ENCODE peak calls at places on chromosomes 6 and 20, in ten cellular contexts. N is epithelial cell of proximal tubule, C is pancreas, T is mammary epithelial cell, V is OCI-LY7, X is A673, Q is psoas muscle, W is fibroblast of the aortic adventitia, U is AG09309, E is GM23248. Z is an unnamed sample.

GRCh38 chr6:25295651-25296050 is 16.5 kb downstream of the CARMIL1 start:
- DNase-seq in N (no peak), C (no peak), T (peak), V (no peak), X (no peak), Q (no peak), W (peak), U (no peak), E (peak), Z (no peak)

GRCh38 chr20:11738852-11739251 is 178.8 kb upstream of the BTBD3 start:
- DNase-seq in N (no peak), C (no peak), T (peak), V (no peak), X (no peak), Q (no peak), W (no peak), U (no peak), E (no peak), Z (no peak)

GRCh38 chr6:49342410-49342809 is 120.6 kb downstream of the MMUT start:
- DNase-seq in N (no peak), C (no peak), T (no peak), V (no peak), X (no peak), Q (no peak), W (no peak), U (no peak), E (no peak), Z (no peak)

GRCh38 chr20:10761786-10762185 is 88.0 kb upstream of the JAG1 start:
- DNase-seq in N (no peak), C (no peak), T (no peak), V (no peak), X (no peak), Q (no peak), W (peak), U (no peak), E (no peak), Z (no peak)

GRCh38 chr6:33642897-33643296 is 21.8 kb downstream of the ITPR3 start:
- DNase-seq in N (no peak), C (no peak), T (no peak), V (no peak), X (no peak), Q (no peak), W (no peak), U (no peak), E (no peak), Z (no peak)

GRCh38 chr6:63640062-63640461 is 4.5 kb downstream of the PHF3 start:
- DNase-seq in N (peak), C (no peak), T (peak), V (no peak), X (no peak), Q (no peak), W (peak), U (peak), E (peak), Z (no peak)

GRCh38 chr20:60804240-60804917 is 447.7 kb upstream of the CDH4 start:
- DNase-seq in N (no peak), C (no peak), T (no peak), V (no peak), X (no peak), Q (no peak), W (no peak), U (no peak), E (no peak), Z (no peak)

GRCh38 chr6:4664117-4664626 is 112.0 kb upstream of the CDYL start:
- DNase-seq in N (no peak), C (no peak), T (no peak), V (no peak), X (no peak), Q (peak), W (peak), U (peak), E (peak), Z (no peak)

GRCh38 chr6:56292505-56293181 is 45.3 kb upstream of the COL21A1 start:
- DNase-seq in N (peak), C (no peak), T (peak), V (peak), X (peak), Q (no peak), W (peak), U (peak), E (peak), Z (no peak)

GRCh38 chr6:129370268-129370916 is 339.6 kb downstream of the ARHGAP18 start:
- DNase-seq in N (no peak), C (no peak), T (peak), V (peak), X (peak), Q (no peak), W (peak), U (peak), E (peak), Z (no peak)

GRCh38 chr6:41813956-41814355 is 26.5 kb downstream of the TOMM6 start:
- DNase-seq in N (no peak), C (no peak), T (no peak), V (no peak), X (no peak), Q (no peak), W (no peak), U (no peak), E (no peak), Z (no peak)

GRCh38 chr20:48224531-48224930 is 439.2 kb upstream of the SULF2 start:
- DNase-seq in N (no peak), C (no peak), T (no peak), V (no peak), X (no peak), Q (no peak), W (peak), U (no peak), E (peak), Z (no peak)

GRCh38 chr6:14222956-14223355 is 105.4 kb downstream of the CD83 start:
- DNase-seq in N (no peak), C (no peak), T (no peak), V (no peak), X (no peak), Q (no peak), W (no peak), U (no peak), E (no peak), Z (no peak)

GRCh38 chr20:18808712-18809111 is 4.9 kb upstream of the SCP2D1 start:
- DNase-seq in N (no peak), C (no peak), T (no peak), V (peak), X (no peak), Q (no peak), W (no peak), U (no peak), E (no peak), Z (no peak)

GRCh38 chr20:57851025-57851682 is 141.3 kb upstream of the PMEPA1 start:
- DNase-seq in N (no peak), C (no peak), T (no peak), V (no peak), X (no peak), Q (no peak), W (no peak), U (no peak), E (no peak), Z (no peak)

GRCh38 chr20:1267161-1267560 is 1.1 kb downstream of the SNPH start:
- DNase-seq in N (no peak), C (no peak), T (no peak), V (no peak), X (no peak), Q (no peak), W (no peak), U (no peak), E (peak), Z (no peak)

GRCh38 chr20:44247131-44247571 is at the start of gene GDAP1L1:
- DNase-seq in N (no peak), C (no peak), T (no peak), V (no peak), X (no peak), Q (no peak), W (no peak), U (no peak), E (peak), Z (no peak)
- H3K4me3 ChIP-seq in N (no peak), C (peak), T (no peak), V (no peak), X (no peak), Q (peak), W (no peak), U (peak), E (no peak), Z (no peak)

DNA sequence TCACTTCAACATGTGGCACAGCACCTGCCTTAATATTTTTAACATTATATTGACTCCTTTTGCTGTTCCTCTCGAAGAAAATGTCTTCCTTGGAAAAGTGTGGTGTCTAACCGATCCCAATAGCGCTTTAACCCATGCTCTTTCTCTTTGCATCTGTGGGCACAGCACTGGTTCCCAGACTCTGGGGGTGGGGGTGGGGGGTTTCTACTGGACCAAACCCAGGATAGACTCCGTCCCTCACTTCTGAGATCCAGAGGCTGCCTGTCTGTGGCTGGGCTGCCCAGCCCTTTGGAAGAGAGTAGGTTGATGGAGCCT is 3.9 kb upstream of the ZNF292 start:
- DNase-seq in N (no peak), C (no peak), T (no peak), V (no peak), X (no peak), Q (no peak), W (no peak), U (no peak), E (no peak), Z (no peak)
- H3K4me3 ChIP-seq in N (peak), C (peak), T (peak), V (peak), X (peak), Q (peak), W (peak), U (peak), E (peak), Z (peak)

DNA sequence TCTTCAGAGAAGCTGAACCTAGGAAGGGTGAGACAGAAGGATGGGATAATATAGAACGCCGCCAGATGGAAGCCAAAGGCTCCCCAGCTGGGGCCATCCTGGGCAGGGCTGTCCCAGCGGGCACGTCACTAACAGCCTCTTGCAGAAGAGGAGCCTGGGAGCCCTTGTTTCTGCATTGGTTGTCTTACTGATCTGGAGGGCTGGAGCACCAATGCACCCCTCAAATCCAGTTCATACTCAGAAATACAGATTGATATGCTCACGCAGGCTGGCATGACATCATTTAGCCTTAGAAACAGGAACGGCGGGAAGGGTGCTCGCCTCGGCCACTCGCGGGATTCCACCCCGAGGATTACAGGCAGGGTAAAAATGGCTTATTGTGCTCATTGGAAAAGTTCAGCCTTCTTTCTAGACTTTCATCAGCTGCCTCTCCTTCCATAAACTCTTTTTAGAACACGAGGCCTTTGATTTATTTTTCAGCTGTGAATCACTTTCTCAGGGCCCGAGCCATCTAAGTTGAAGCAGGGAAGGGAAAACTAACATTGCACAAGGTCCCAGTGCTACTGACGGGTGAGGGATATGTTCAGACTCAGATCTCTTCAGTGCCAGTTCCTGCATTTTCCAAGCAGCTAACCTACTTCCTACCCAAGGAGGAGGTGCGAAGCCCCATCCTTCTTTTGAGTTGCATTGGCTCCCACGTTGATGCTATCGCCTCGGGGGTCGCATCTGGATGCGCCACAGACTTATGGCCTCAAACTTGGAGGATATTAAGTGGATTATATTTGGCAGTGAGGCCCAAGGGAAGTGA is 82.3 kb downstream of the GMPR start:
- DNase-seq in N (no peak), C (no peak), T (no peak), V (no peak), X (no peak), Q (peak), W (no peak), U (no peak), E (peak), Z (no peak)
- H3K4me3 ChIP-seq in N (no peak), C (no peak), T (no peak), V (no peak), X (peak), Q (peak), W (no peak), U (no peak), E (peak), Z (no peak)

DNA sequence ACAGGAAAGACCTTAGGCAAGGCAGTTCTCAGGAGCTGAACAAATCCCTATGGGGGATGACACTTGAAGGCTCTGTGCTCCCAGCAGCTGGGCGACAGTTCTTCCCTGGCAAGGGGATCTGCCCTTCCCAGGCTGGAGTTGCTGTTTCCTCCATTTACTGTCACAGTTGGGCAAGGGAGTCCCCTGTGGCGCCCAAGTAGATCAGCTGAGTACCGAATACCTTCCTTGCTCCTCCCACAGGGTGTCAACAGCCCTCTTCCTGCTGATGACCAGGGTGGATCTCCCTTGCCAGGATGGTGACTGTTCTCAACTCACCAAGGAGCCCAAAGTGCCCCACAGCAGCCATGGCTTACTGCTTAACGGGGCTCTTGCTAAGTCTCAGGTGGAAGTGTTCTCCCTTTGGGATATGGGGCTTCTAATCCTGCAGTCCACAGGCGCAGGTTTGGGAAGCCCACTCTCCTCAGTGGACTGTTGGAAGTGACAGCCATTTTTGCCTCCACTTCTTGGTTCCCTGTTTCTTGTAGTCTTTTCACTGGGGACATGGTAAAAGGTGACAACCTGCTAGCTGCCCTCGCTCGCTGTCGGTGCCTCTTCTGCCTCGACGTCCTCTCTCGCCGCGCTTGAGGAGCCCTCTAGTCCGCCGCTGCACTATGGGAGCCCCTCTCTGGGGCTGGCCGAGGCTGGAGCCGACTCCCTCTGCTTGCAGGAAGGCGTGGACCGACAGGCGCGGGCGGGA is 5.7 kb upstream of the PSMG4 start:
- DNase-seq in N (no peak), C (no peak), T (no peak), V (no peak), X (no peak), Q (no peak), W (no peak), U (no peak), E (peak), Z (peak)
- H3K4me3 ChIP-seq in N (no peak), C (no peak), T (no peak), V (no peak), X (no peak), Q (no peak), W (no peak), U (no peak), E (no peak), Z (no peak)

DNA sequence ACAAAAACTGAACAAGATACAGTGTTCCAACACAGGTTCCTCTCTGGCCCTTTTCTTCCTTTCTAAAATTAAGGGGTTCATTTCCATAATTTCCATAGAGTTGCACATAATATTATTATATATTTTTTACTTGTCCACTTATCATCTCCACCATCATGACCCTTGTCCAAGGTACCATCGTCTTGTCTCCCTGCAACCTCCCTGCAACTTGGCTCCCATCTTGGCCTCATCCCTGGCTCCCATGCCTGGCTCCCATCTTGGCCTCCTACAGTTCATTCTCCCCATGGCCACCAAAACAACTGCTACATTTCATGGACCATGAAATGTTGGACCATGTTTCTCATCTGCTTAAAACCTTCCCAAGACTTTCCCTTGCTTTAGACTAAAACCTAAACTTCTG is 3.1 kb upstream of the KCNB1 start:
- DNase-seq in N (no peak), C (no peak), T (no peak), V (no peak), X (no peak), Q (no peak), W (no peak), U (no peak), E (no peak), Z (no peak)
- H3K4me3 ChIP-seq in N (no peak), C (no peak), T (no peak), V (no peak), X (no peak), Q (no peak), W (no peak), U (no peak), E (no peak), Z (no peak)

GRCh38 chr6:103105686-103106085 is 1712.2 kb downstream of the GRIK2 start:
- DNase-seq in N (no peak), C (no peak), T (no peak), V (no peak), X (no peak), Q (no peak), W (no peak), U (no peak), E (no peak), Z (no peak)
- H3K4me3 ChIP-seq in N (no peak), C (no peak), T (no peak), V (no peak), X (no peak), Q (no peak), W (no peak), U (no peak), E (no peak), Z (no peak)

DNA sequence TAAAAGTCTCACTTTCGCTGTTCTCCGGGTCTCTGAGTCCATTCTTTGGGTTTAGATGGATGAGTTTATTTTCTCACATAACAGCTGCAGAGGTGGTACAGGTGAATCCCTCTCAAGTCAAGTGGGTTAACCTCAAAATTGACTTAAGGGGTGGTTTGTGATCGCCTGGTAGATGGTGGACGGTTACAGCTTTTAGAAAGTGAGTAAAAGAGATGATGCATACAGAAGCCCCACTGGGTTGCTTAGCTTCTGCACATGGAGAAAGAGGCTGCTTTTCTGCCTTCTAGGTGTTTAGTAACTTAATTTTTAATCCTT is 146.7 kb downstream of the TRIM27 start:
- DNase-seq in N (no peak), C (no peak), T (no peak), V (no peak), X (no peak), Q (no peak), W (no peak), U (no peak), E (no peak), Z (no peak)
- H3K4me3 ChIP-seq in N (no peak), C (no peak), T (no peak), V (no peak), X (no peak), Q (no peak), W (no peak), U (no peak), E (no peak), Z (no peak)

GRCh38 chr6:116513224-116513875 is 1.9 kb downstream of the CALHM5 start:
- DNase-seq in N (no peak), C (no peak), T (peak), V (no peak), X (no peak), Q (no peak), W (no peak), U (no peak), E (peak), Z (no peak)
- H3K4me3 ChIP-seq in N (no peak), C (no peak), T (no peak), V (no peak), X (no peak), Q (peak), W (peak), U (peak), E (peak), Z (peak)

DNA sequence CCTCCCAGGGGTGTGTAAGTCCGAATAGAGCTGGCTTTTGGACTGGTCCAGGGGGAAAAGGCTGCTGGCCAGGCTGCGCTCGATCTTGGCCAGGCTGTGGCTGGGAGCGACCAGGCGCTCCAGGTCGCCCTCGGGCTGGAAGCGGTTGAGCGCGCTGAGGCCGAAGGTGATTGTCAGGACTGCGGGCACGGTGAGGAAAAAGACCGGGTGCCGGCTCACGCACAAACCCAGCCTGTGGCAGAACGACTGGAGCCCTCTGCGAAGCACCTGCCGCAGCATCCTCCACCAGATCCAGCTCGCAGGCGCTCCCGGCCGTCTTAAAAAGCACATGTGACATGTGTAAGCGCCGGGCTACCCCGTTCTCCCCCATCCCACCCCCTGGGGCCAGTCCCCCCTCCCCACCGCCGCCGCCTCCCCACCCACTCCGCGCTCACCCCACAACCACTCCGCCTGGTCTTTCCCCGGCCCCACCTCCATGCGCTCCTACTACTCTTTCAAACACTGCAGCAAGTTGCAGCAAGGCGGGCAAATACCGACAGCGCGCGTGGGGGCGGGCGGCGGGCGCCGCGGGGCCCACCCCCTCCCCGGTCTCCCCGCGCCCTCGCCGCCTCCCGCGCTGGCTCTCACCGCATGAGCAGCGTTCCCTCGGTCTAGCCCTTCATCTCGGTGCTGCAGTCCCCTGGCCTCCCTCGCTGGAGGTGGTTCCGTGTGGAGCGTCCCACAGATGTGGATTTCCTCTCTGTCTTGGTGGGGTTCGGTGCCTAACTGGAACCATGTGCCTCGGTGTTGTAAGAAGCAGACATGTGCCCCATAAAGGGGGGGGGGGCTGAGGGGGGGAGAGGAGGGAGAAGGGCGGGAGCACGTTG is 42.4 kb downstream of the PTCHD4 start:
- DNase-seq in N (no peak), C (peak), T (no peak), V (no peak), X (no peak), Q (no peak), W (no peak), U (no peak), E (peak), Z (peak)
- H3K4me3 ChIP-seq in N (peak), C (peak), T (peak), V (no peak), X (peak), Q (peak), W (peak), U (peak), E (peak), Z (no peak)